ENCODE peak calls at places on chromosomes 16 and 17, in four cellular contexts. N is WTC11, W is K562, Q is HEK293T. U is an unnamed sample.

GRCh38 chr17:77555741-77556291 is 402.7 kb upstream of the TNRC6C start:
- DNase-seq in N (no peak), W (no peak), Q (no peak), U (no peak)

GRCh38 chr17:44317545-44317944 is 7.1 kb downstream of the SLC25A39 start:
- DNase-seq in N (no peak), W (no peak), Q (no peak), U (no peak)

GRCh38 chr17:76071497-76072148 is 694 bp downstream of the SRP68 start:
- DNase-seq in N (no peak), W (no peak), Q (no peak), U (no peak)

GRCh38 chr16:87465306-87465705 is 27.5 kb downstream of the ZCCHC14 start:
- DNase-seq in N (no peak), W (peak; percentile 39), Q (no peak), U (peak; percentile 79)

GRCh38 chr17:20228860-20229259 is 219.7 kb downstream of the SPECC1 start:
- DNase-seq in N (no peak), W (no peak), Q (no peak), U (no peak)

GRCh38 chr16:3695610-3696369 is 21.5 kb downstream of the TRAP1 start:
- DNase-seq in N (no peak), W (no peak), Q (no peak), U (peak; percentile 94)

GRCh38 chr16:55543470-55543869 is 23.0 kb upstream of the CAPNS2 start:
- DNase-seq in N (no peak), W (no peak), Q (no peak), U (peak; percentile 35)

GRCh38 chr17:61862975-61863800 is at the start of gene BRIP1:
- DNase-seq in N (peak; percentile 94), W (peak; percentile 96), Q (peak; percentile 93), U (peak; percentile 98)

GRCh38 chr16:85228463-85228862 is 116.2 kb upstream of the CIBAR2 start:
- DNase-seq in N (no peak), W (no peak), Q (no peak), U (no peak)

GRCh38 chr16:13898233-13898632 is 21.7 kb upstream of the ERCC4 start:
- DNase-seq in N (no peak), W (no peak), Q (no peak), U (no peak)

GRCh38 chr16:85641776-85642176 is 28.7 kb downstream of the GSE1 start:
- DNase-seq in N (no peak), W (no peak), Q (no peak), U (no peak)

GRCh38 chr17:75933836-75934235 is 7.0 kb downstream of the FBF1 start:
- DNase-seq in N (no peak), W (no peak), Q (no peak), U (no peak)

GRCh38 chr17:14354807-14355206 is 53.9 kb downstream of the HS3ST3B1 start:
- DNase-seq in N (no peak), W (no peak), Q (no peak), U (no peak)

GRCh38 chr16:47460301-47460754 is 535 bp downstream of the ITFG1 start:
- DNase-seq in N (no peak), W (no peak), Q (no peak), U (no peak)

GRCh38 chr17:48545022-48545376 is at the start of gene HOXB2:
- DNase-seq in N (no peak), W (peak; percentile 69), Q (peak; percentile 44), U (no peak)

GRCh38 chr17:8628172-8628571 is 2.4 kb downstream of the MYH10 start:
- DNase-seq in N (no peak), W (no peak), Q (no peak), U (no peak)

GRCh38 chr17:77497578-77497934 is 356.8 kb downstream of the SEC14L1 start:
- DNase-seq in N (no peak), W (no peak), Q (no peak), U (no peak)

GRCh38 chr16:4917117-4917516 is 19.8 kb downstream of the PPL start:
- DNase-seq in N (no peak), W (no peak), Q (no peak), U (no peak)

GRCh38 chr16:66478733-66479511 is 51.8 kb downstream of the BEAN1 start:
- DNase-seq in N (peak; percentile 77), W (peak; percentile 75), Q (peak; percentile 72), U (peak; percentile 63)

GRCh38 chr16:12188674-12189249 is 212.2 kb downstream of the SNX29 start:
- DNase-seq in N (no peak), W (no peak), Q (no peak), U (no peak)

GRCh38 chr17:73284339-73284738 is 22.7 kb upstream of the CPSF4L start:
- DNase-seq in N (no peak), W (no peak), Q (no peak), U (no peak)

GRCh38 chr17:82781894-82782274 is 30.0 kb downstream of the TBCD start:
- DNase-seq in N (peak; percentile 87), W (peak; percentile 74), Q (peak; percentile 92), U (peak; percentile 50)

GRCh38 chr16:72125635-72126428 is 32.2 kb downstream of the DHX38 start:
- DNase-seq in N (no peak), W (no peak), Q (no peak), U (no peak)

GRCh38 chr17:16463341-16464000 is 28.5 kb downstream of the LRRC75A start:
- DNase-seq in N (no peak), W (no peak), Q (no peak), U (no peak)

GRCh38 chr17:1039119-1039507 is 42.2 kb downstream of the TIMM22 start:
- DNase-seq in N (no peak), W (no peak), Q (no peak), U (no peak)

GRCh38 chr17:64683791-64684190 is 21.7 kb upstream of the SMURF2 start:
- DNase-seq in N (no peak), W (no peak), Q (no peak), U (no peak)

GRCh38 chr17:76674600-76674999 is 31.0 kb upstream of the ST6GALNAC1 start:
- DNase-seq in N (no peak), W (no peak), Q (peak; percentile 8), U (no peak)

GRCh38 chr17:2688351-2689342 is 22.9 kb downstream of the CLUH start:
- DNase-seq in N (no peak), W (no peak), Q (peak; percentile 4), U (peak; percentile 19)

GRCh38 chr17:76036497-76037380 is 9.6 kb upstream of the EVPL start:
- DNase-seq in N (no peak), W (no peak), Q (no peak), U (no peak)

GRCh38 chr16:55418586-55418985 is 60.4 kb upstream of the MMP2 start:
- DNase-seq in N (peak; percentile 18), W (no peak), Q (peak; percentile 22), U (no peak)

GRCh38 chr17:57530026-57530425 is 215.1 kb downstream of the CCDC182 start:
- DNase-seq in N (no peak), W (no peak), Q (no peak), U (no peak)

GRCh38 chr16:4935231-4935855 is 1.6 kb downstream of the PPL start:
- DNase-seq in N (no peak), W (no peak), Q (no peak), U (no peak)

GRCh38 chr16:49352923-49353322 is 20.7 kb upstream of the C16orf78 start:
- DNase-seq in N (peak; percentile 68), W (peak; percentile 43), Q (peak; percentile 39), U (peak; percentile 23)

GRCh38 chr16:29302976-29303375 is 103.5 kb downstream of the NPIPB11 start:
- DNase-seq in N (no peak), W (no peak), Q (no peak), U (no peak)

GRCh38 chr16:76583995-76584394 is 306.8 kb downstream of the CNTNAP4 start:
- DNase-seq in N (no peak), W (no peak), Q (no peak), U (no peak)

GRCh38 chr16:76579277-76579676 is 302.1 kb downstream of the CNTNAP4 start:
- DNase-seq in N (no peak), W (peak; percentile 29), Q (no peak), U (no peak)

GRCh38 chr16:76583466-76583865 is 306.3 kb downstream of the CNTNAP4 start:
- DNase-seq in N (no peak), W (no peak), Q (no peak), U (no peak)
- TF ChIP-seq ELF4 in N (no peak), W (no peak), Q (no peak), U (no peak)

DNA sequence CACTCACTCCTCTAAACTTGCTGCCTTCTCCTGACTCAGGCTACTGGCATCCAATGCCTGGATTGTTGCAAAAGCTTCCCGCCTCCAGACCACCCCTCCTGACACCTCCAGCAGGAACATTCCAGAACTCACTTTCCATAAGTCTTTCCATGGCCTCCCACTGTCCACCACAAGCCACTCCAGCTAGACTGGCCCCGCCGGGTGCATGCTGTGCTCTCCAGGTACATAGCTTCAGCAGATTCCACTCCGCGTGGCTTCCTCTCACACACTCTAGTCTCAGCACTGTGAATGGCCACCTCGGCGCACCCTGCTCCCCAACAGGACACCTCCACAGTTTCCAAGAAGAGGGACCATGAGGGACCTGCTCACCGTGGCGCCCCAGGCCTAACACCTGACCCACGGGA is 25.9 kb upstream of the FAAP100 start:
- DNase-seq in N (no peak), W (no peak), Q (no peak), U (peak; percentile 24)
- TF ChIP-seq ELF4 in N (no peak), W (no peak), Q (no peak), U (no peak)

DNA sequence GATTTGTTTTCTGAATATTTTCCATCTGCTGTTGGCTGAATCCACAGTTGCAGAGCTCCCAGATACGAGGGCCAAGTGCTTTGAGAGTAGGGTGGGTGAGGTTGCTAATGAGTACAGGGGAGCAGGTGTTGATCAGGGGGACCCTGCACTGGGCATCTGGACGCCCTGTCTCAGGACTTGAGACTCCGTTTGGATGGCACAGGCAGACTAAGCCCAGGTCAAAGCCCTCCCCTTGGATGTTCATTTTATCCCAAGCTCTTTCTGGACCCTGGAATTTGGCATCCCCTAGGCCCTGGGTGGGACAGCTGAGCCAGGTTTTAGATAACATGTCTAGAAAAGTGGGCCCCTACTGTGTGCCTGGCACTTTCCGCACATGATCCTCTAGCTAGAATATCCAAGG is 12.1 kb downstream of the USP6 start:
- DNase-seq in N (no peak), W (no peak), Q (no peak), U (no peak)
- TF ChIP-seq ELF4 in N (no peak), W (no peak), Q (no peak), U (no peak)

GRCh38 chr17:59790936-59791335 is 83.5 kb downstream of the VMP1 start:
- DNase-seq in N (no peak), W (no peak), Q (no peak), U (no peak)

GRCh38 chr17:59786536-59787319 is 79.3 kb downstream of the VMP1 start:
- DNase-seq in N (no peak), W (peak; percentile 70), Q (peak; percentile 68), U (peak; percentile 100)

GRCh38 chr17:59783221-59784016 is 76.0 kb downstream of the VMP1 start:
- DNase-seq in N (no peak), W (peak; percentile 39), Q (no peak), U (no peak)

GRCh38 chr17:59786213-59786535 is 78.7 kb downstream of the VMP1 start:
- DNase-seq in N (no peak), W (no peak), Q (no peak), U (no peak)

DNA sequence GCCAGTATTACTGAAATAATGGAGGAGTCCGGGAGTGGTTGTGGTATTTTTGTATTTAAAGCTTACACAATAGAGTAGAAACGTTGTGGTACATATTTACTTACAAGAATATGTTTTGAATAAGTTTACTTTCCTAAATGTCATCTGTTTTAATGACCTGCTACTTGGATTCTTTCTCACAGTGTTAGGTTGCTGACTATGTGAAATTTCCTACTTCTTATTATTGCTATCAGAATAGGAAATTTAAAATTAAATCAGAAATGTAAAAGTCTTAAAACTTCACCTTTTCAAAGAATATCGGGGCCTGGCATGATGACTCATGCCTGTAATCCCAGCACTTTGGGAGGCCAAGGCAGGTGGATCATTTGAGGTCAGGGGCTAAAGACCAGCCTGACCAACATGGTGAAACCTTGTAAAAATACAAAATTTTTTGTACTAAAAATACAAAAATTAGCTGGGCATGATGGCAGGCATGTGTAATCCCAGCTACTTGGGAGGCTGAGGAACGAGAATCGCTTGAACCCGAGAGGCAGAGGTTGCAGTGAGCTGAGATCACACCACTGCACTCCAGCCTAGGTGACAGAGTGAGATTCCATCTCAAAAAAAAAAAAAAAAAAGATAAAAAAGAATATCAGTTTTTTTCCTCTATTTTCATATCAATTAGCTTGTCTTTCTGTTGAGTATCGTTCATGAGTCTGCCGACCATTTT is 77.8 kb downstream of the VMP1 start:
- DNase-seq in N (no peak), W (no peak), Q (no peak), U (peak; percentile 64)
- TF ChIP-seq ELF4 in N (no peak), W (no peak), Q (no peak), U (no peak)